ENCODE peak calls at places on chromosomes 5 and 9, in eight cellular contexts. X, Z, D, G, V, U, R and I are unnamed samples.

GRCh38 chr5:15367501-15367900 is 132.5 kb upstream of the FBXL7 start:
- DNase-seq in X (no peak), Z (no peak), D (no peak), G (no peak), V (no peak), U (no peak), R (no peak), I (no peak)

GRCh38 chr5:16933337-16933736 is 2.8 kb downstream of the MYO10 start:
- DNase-seq in X (no peak), Z (no peak), D (no peak), G (no peak), V (no peak), U (no peak), R (no peak), I (no peak)

GRCh38 chr9:32875748-32876147 is 92.4 kb downstream of the TMEM215 start:
- DNase-seq in X (no peak), Z (no peak), D (no peak), G (no peak), V (no peak), U (no peak), R (no peak), I (no peak)

GRCh38 chr9:126025973-126026372 is 278.8 kb downstream of the PBX3 start:
- DNase-seq in X (no peak), Z (no peak), D (no peak), G (no peak), V (no peak), U (no peak), R (no peak), I (no peak)

GRCh38 chr5:180820788-180821321 is 18.2 kb upstream of the MGAT1 start:
- DNase-seq in X (no peak), Z (no peak), D (no peak), G (no peak), V (no peak), U (peak; percentile 20), R (no peak), I (no peak)

GRCh38 chr5:142508630-142509425 is 177.1 kb downstream of the FGF1 start:
- DNase-seq in X (no peak), Z (no peak), D (no peak), G (no peak), V (no peak), U (no peak), R (no peak), I (no peak)

GRCh38 chr9:98450486-98450885 is 195.0 kb upstream of the TBC1D2 start:
- DNase-seq in X (no peak), Z (peak; percentile 36), D (no peak), G (peak; percentile 26), V (no peak), U (no peak), R (no peak), I (peak; percentile 81)

GRCh38 chr5:116411101-116411571 is 163.5 kb downstream of the SEMA6A start:
- DNase-seq in X (no peak), Z (no peak), D (no peak), G (no peak), V (no peak), U (no peak), R (no peak), I (no peak)

GRCh38 chr9:35510745-35511428 is 21.0 kb downstream of the RUSC2 start:
- DNase-seq in X (peak; percentile 73), Z (peak; percentile 93), D (peak; percentile 71), G (peak; percentile 99), V (no peak), U (no peak), R (peak; percentile 88), I (peak; percentile 94)

GRCh38 chr5:121503111-121503840 is 348.4 kb upstream of the FTMT start:
- DNase-seq in X (peak; percentile 19), Z (peak; percentile 4), D (no peak), G (no peak), V (peak; percentile 32), U (peak; percentile 16), R (peak; percentile 13), I (no peak)

DNA sequence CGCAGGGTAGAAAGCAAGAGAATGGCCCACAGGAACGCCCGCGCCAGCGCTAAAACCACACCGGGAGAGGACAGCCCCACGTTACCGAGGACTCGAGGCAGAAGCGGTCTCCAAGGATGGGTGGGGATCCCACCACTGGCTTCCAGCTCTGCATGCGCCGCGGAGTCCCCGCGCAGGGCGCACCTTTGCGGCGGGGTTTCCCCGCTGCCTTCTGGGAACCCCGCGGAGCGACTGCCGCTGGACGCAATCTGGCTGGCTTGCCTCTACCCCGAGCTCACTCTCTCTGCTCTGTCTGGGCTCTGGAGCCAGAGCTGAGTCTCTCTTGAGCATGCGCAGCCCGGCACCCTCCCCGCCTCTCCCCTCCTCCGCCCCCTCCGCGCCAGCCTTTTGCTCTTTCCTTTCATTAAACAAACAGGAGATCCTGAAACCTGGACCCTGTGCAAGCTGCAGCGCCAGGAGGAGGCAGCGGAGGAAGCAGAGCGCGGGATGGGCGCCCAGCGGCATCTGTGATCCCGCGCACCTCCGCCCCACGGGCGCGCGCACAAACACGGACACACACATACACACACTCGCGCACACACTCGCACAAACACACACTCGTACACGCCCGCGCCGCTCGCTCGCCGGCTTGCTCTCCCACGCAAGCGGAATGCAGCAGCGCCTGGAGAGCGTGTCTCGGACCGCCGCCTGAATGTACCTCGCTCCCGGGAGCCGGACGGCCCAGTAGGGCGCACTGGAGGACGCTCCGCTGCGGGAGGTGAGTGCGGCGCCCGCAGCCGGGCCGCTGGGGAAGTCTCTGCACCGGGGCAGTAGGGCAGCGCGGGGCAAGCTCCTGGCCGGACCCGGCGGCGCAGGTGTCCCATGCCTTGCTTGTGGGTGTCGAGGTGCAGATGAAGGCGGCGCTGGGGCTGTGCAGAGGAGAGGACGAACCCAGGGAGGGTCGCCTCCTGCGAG is at the start of gene PLPPR1:
- DNase-seq in X (no peak), Z (peak; percentile 33), D (peak; percentile 17), G (no peak), V (no peak), U (no peak), R (peak; percentile 89), I (no peak)
- TF ChIP-seq CTCF in X (no peak), Z (peak; percentile 4), D (no peak), G (no peak), V (no peak), U (no peak), R (peak; percentile 54), I (no peak)

GRCh38 chr9:8101607-8102006 is 302.0 kb upstream of the DMAC1 start:
- DNase-seq in X (no peak), Z (no peak), D (no peak), G (no peak), V (no peak), U (no peak), R (no peak), I (no peak)
- TF ChIP-seq CTCF in X (no peak), Z (no peak), D (no peak), G (no peak), V (no peak), U (no peak), R (no peak), I (no peak)

DNA sequence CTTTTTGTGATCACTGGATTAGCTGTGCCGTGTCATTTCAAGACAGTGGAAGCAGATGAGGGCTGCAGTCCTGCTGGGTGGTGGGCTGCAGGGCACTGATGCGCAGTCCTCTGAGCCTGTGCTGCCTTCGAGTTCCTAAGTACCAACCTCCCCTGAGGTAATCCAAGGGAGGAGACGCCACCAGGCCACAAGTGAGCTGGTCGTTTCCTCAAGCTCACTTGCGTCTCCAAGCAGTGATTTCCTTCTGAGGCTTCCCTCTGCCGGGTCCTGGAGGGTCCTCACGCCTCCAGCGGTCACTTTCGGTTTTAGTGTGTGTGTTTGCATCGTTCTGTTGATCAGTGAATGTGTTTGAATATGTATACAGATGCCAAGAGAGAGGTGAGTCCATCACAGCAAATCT is 115.7 kb downstream of the TRIO start:
- DNase-seq in X (no peak), Z (peak; percentile 52), D (no peak), G (no peak), V (no peak), U (no peak), R (no peak), I (no peak)
- TF ChIP-seq CTCF in X (no peak), Z (peak; percentile 34), D (peak; percentile 7), G (no peak), V (no peak), U (no peak), R (no peak), I (no peak)

GRCh38 chr5:77974576-77974975 is 198.4 kb upstream of the TBCA start:
- DNase-seq in X (no peak), Z (no peak), D (no peak), G (no peak), V (no peak), U (no peak), R (no peak), I (no peak)

GRCh38 chr5:77971965-77972544 is 195.9 kb upstream of the TBCA start:
- DNase-seq in X (no peak), Z (no peak), D (no peak), G (peak; percentile 1), V (no peak), U (no peak), R (no peak), I (no peak)

GRCh38 chr5:77970891-77971290 is 194.8 kb upstream of the TBCA start:
- DNase-seq in X (no peak), Z (no peak), D (no peak), G (no peak), V (no peak), U (no peak), R (no peak), I (no peak)

GRCh38 chr5:77972545-77973252 is 196.6 kb upstream of the TBCA start:
- DNase-seq in X (no peak), Z (no peak), D (no peak), G (no peak), V (no peak), U (no peak), R (no peak), I (no peak)

GRCh38 chr5:77973253-77973609 is 197.1 kb upstream of the TBCA start:
- DNase-seq in X (no peak), Z (no peak), D (no peak), G (no peak), V (no peak), U (no peak), R (no peak), I (no peak)
- TF ChIP-seq CTCF in X (no peak), Z (peak; percentile 18), D (no peak), G (no peak), V (no peak), U (no peak), R (no peak), I (no peak)

GRCh38 chr5:10457682-10458574 is 16.2 kb downstream of the ROPN1L start:
- DNase-seq in X (no peak), Z (no peak), D (no peak), G (no peak), V (no peak), U (no peak), R (no peak), I (no peak)
- TF ChIP-seq CTCF in X (no peak), Z (no peak), D (no peak), G (no peak), V (no peak), U (no peak), R (peak; percentile 33), I (peak; percentile 17)

GRCh38 chr5:73783823-73784222 is 157.8 kb downstream of the ARHGEF28 start:
- DNase-seq in X (no peak), Z (peak; percentile 48), D (no peak), G (no peak), V (no peak), U (no peak), R (peak; percentile 26), I (peak; percentile 52)
- TF ChIP-seq CTCF in X (no peak), Z (peak; percentile 46), D (peak; percentile 9), G (peak; percentile 52), V (no peak), U (no peak), R (peak; percentile 46), I (peak; percentile 77)